ENCODE peak calls at places on chromosomes 16 and 17, in five cellular contexts. S is adrenal gland, O is stomach, W is neural progenitor cell, A is HAP-1. T is an unnamed sample. For H3K4me1, the result is how much of the 10 kb centered on the place peaks cover.

GRCh38 chr16:55539049-55539448 is 27.4 kb upstream of the CAPNS2 start:
- DNase-seq in W (no peak), O (no peak), A (no peak), S (no peak), T (no peak)

GRCh38 chr17:40178021-40178601 is 841 bp downstream of the RAPGEFL1 start:
- DNase-seq in O (no peak), A (no peak), S (no peak), W (peak), T (no peak)

GRCh38 chr17:17420561-17421269 is 56.1 kb upstream of the MED9 start:
- DNase-seq in S (peak), W (no peak), O (no peak), A (no peak), T (no peak)

GRCh38 chr17:2695961-2696760 is 15.4 kb downstream of the CLUH start:
- DNase-seq in A (no peak), O (peak), S (peak), W (no peak), T (no peak)

GRCh38 chr17:47709594-47709993 is 15.6 kb downstream of the TBKBP1 start:
- DNase-seq in S (no peak), O (no peak), W (no peak), A (no peak), T (no peak)

GRCh38 chr16:75267631-75268264 is 16.3 kb upstream of the BCAR1 start:
- DNase-seq in O (peak), S (peak), W (no peak), A (no peak), T (no peak)

GRCh38 chr17:19341641-19342610 is 20.6 kb downstream of the B9D1 start:
- DNase-seq in A (no peak), S (peak), O (no peak), W (no peak), T (no peak)

GRCh38 chr17:56676807-56677206 is 83.3 kb downstream of the NOG start:
- DNase-seq in A (no peak), S (no peak), O (no peak), W (no peak), T (no peak)

GRCh38 chr17:33986088-33986487 is 269.0 kb upstream of the CCL2 start:
- DNase-seq in S (no peak), W (no peak), A (no peak), O (no peak), T (no peak)

GRCh38 chr17:7077911-7078546 is 2.0 kb downstream of the CLEC10A start:
- DNase-seq in S (no peak), W (no peak), O (no peak), A (no peak), T (no peak)

GRCh38 chr17:65638221-65638940 is 76.9 kb upstream of the AXIN2 start:
- DNase-seq in A (no peak), W (no peak), O (peak), S (no peak), T (no peak)

GRCh38 chr17:48330386-48330785 is 99.6 kb downstream of the SKAP1 start:
- DNase-seq in A (no peak), S (no peak), O (no peak), W (no peak), T (no peak)

GRCh38 chr17:73067075-73067474 is 25.4 kb downstream of the SLC39A11 start:
- DNase-seq in S (no peak), O (no peak), W (no peak), A (no peak), T (no peak)

GRCh38 chr17:53353919-53354351 is 468.8 kb upstream of the KIF2B start:
- DNase-seq in A (no peak), O (peak), S (no peak), W (no peak), T (no peak)

GRCh38 chr17:73686126-73686525 is 41.9 kb upstream of the SDK2 start:
- DNase-seq in S (no peak), W (no peak), A (no peak), O (no peak), T (no peak)

GRCh38 chr16:89786474-89787364 is 29.7 kb downstream of the FANCA start:
- DNase-seq in S (no peak), W (no peak), O (no peak), A (no peak), T (no peak)

GRCh38 chr17:81190591-81190990 is 24.6 kb upstream of the AATK start:
- DNase-seq in O (no peak), S (no peak), W (no peak), A (no peak), T (no peak)

GRCh38 chr17:65474658-65475057 is 86.8 kb downstream of the AXIN2 start:
- DNase-seq in O (no peak), S (no peak), W (no peak), A (no peak), T (no peak)

GRCh38 chr17:39123627-39124026 is 27.8 kb downstream of the PLXDC1 start:
- DNase-seq in S (no peak), O (no peak), A (no peak), W (no peak), T (no peak)

GRCh38 chr16:68423771-68424170 is 24.5 kb downstream of the SMPD3 start:
- DNase-seq in A (no peak), W (no peak), S (no peak), O (no peak), T (no peak)

GRCh38 chr17:28726396-28726911 is 421 bp upstream of the TLCD1 start:
- DNase-seq in S (peak), A (peak), W (peak), O (peak), T (peak)
- H3K4me1 ChIP-seq in S (under half), A (under half), W (under half), O (half or more), T (under half)

GRCh38 chr17:68519911-68520310 is 7.7 kb downstream of the PRKAR1A start:
- DNase-seq in A (no peak), S (no peak), O (no peak), W (no peak), T (no peak)

GRCh38 chr17:68515238-68515637 is 3.0 kb downstream of the PRKAR1A start:
- DNase-seq in O (no peak), S (no peak), W (peak), A (no peak), T (no peak)

GRCh38 chr17:68516732-68517131 is 4.5 kb downstream of the PRKAR1A start:
- DNase-seq in W (no peak), O (no peak), A (no peak), S (no peak), T (no peak)

GRCh38 chr17:68514809-68515208 is 2.6 kb downstream of the PRKAR1A start:
- DNase-seq in S (no peak), A (no peak), W (no peak), O (no peak), T (no peak)

GRCh38 chr17:68518063-68518815 is 6.0 kb downstream of the PRKAR1A start:
- DNase-seq in O (no peak), S (no peak), W (no peak), A (no peak), T (no peak)
- H3K4me1 ChIP-seq in O (half or more), S (under half), W (under half), A (under half), T (under half)

GRCh38 chr16:30476991-30477390 is 4.4 kb downstream of the ITGAL start:
- DNase-seq in A (no peak), O (no peak), W (no peak), S (no peak), T (no peak)
- H3K4me1 ChIP-seq in A (under half), O (under half), W (under half), S (under half), T (under half)

DNA sequence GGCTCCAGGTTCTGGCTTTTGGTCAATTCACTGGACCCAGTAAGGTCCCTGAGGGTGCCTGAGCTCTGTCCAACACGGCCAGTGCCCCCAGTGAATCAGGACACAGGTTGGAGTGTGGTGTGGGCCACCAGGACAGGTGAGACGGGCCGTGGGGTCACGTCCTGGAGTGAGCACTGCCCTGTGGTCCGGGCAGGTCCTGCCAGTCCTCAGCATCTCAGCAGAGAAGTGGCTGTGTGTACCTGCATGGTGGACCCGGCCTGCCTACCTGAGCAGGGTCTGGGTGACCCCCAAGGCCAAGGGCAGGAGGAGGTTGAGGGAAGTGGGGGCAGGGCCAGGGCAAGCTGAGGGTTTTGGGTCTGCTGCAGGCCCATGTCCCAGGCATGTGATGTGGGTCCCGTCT is 1.9 kb upstream of the GNG13 start:
- DNase-seq in W (no peak), S (no peak), O (no peak), A (no peak), T (no peak)
- H3K4me1 ChIP-seq in W (under half), S (under half), O (under half), A (under half), T (under half)

DNA sequence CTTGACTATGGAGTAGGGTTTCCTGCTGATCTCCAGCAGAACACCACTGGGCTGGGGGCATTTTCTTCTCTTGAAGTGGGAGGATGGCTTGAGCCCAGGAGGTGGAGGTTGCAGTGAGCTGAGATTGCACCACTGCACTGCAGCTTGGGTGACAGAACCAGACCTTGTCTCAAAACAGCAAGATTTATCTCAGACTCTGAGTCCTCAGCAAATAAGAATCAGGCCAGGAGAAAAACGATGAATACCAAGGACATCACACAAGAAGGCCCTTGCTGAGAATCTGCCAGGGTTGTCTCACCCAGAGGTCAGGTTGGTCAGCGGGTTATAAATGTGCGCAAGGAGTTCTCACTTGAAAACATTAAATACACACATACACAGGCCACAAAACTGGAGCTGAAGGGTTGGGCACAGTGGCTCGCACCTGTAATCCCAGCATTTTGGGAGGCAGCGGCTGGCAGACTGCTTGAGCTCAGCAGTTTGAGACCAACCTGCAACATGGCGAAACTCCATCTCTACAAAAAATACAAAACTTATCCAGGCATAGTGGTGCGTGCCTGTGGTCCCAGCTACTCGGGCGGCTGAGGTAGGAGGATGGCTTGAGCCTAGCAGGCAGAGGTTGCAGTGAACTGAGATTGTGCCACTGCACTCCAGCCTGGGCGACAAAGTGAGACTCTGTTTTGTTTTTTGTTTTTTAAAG is 7.7 kb downstream of the MXRA7 start:
- DNase-seq in O (no peak), A (no peak), S (no peak), W (no peak), T (no peak)
- H3K4me1 ChIP-seq in O (half or more), A (under half), S (half or more), W (under half), T (under half)

T was measured in neuronal stem cell.